ENCODE peak calls at places on chromosome 11, in five cellular contexts. Y is HCT116, W is K562, U is HepG2, P is GM12878. G is an unnamed sample.

GRCh38 chr11:84817998-84818397 is 809.1 kb downstream of the DLG2 start:
- DNase-seq in Y (no peak), W (no peak), U (no peak), P (no peak), G (no peak)

GRCh38 chr11:106585061-106585460 is 433.2 kb downstream of the GUCY1A2 start:
- DNase-seq in Y (no peak), W (no peak), U (peak), P (no peak), G (no peak)

GRCh38 chr11:77139201-77139600 is 11.2 kb downstream of the MYO7A start:
- DNase-seq in Y (no peak), W (no peak), U (no peak), P (no peak), G (no peak)

GRCh38 chr11:13826505-13827278 is 135.8 kb upstream of the SPON1 start:
- DNase-seq in Y (no peak), W (peak), U (no peak), P (no peak), G (no peak)

GRCh38 chr11:130639369-130639768 is 190.9 kb downstream of the ADAMTS15 start:
- DNase-seq in Y (no peak), W (no peak), U (no peak), P (no peak), G (no peak)

GRCh38 chr11:116193321-116194114 is 579.3 kb downstream of the BUD13 start:
- DNase-seq in Y (no peak), W (no peak), U (peak), P (no peak), G (no peak)

GRCh38 chr11:15213471-15214231 is 98.9 kb downstream of the INSC start:
- DNase-seq in Y (no peak), W (no peak), U (peak), P (no peak), G (no peak)

GRCh38 chr11:69007978-69008381 is 5.1 kb downstream of the MRGPRF start:
- DNase-seq in Y (no peak), W (no peak), U (peak), P (no peak), G (no peak)

GRCh38 chr11:71191201-71191600 is 61.2 kb downstream of the SHANK2 start:
- DNase-seq in Y (no peak), W (no peak), U (no peak), P (no peak), G (no peak)

GRCh38 chr11:78049348-78049747 is 14.3 kb upstream of the THRSP start:
- DNase-seq in Y (no peak), W (no peak), U (no peak), P (no peak), G (no peak)

GRCh38 chr11:117752721-117753237 is 44.2 kb downstream of the DSCAML1 start:
- DNase-seq in Y (no peak), W (no peak), U (no peak), P (no peak), G (no peak)
- TF ChIP-seq SP1 in Y (no peak), W (no peak), U (no peak), P (no peak), G (no peak)

DNA sequence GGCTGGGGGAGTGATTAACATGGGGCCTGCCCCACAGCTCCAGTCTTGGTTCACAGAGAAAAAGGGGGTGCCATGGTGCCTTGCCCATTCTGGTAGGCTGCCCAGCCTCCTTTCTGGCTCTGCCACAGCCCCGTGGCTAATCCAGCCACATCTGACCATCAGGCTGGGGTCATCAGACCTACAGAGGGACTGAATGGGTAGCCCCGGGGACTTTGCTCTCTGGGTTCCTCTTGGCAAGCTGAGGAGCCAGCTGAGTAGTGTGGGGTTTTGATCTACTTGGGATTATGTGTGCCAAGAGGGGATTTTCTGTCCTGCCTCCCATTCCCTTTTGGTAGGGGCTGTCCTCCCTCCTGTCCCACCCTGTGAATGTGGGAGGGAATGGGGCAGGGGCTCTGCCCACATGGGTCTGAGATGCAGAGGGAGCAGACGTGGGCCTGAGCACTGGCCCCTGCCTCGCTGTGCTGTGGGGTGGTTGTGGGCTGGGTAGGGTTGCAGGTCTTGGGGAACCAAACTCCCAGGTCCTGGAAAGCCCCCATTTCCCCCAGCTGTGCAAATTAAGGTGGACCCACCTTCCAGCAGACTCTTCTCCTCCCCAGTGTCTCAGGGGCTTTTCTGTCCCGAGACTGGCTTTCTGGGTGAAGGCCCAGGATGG is 32.0 kb downstream of the CD82 start:
- DNase-seq in Y (no peak), W (no peak), U (no peak), P (no peak), G (no peak)
- H2AFZ ChIP-seq in Y (no peak), W (no peak), U (no peak), P (peak), G (no peak)

DNA sequence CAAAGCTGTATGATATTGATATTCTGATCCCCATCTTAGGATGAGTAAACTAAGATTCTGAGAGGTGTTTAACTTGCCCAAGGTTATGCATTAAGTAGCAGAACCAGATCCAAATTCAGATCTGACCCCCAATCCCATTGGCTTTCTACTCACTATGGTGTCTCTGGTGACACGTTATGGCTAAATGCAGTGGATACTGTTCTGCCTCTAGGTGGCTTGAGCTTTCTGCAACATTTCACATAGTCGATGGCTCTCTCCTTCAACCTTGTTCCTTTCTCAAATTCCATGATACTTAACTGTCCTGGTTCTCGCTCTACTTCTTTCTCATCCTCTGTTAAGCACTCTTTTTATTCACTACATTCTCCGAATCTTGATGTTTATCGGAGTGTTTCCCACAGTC is 9.4 kb downstream of the C11orf97 start:
- DNase-seq in Y (no peak), W (no peak), U (peak), P (no peak), G (no peak)
- TF ChIP-seq SP1 in Y (no peak), W (no peak), U (no peak), P (no peak), G (no peak)

DNA sequence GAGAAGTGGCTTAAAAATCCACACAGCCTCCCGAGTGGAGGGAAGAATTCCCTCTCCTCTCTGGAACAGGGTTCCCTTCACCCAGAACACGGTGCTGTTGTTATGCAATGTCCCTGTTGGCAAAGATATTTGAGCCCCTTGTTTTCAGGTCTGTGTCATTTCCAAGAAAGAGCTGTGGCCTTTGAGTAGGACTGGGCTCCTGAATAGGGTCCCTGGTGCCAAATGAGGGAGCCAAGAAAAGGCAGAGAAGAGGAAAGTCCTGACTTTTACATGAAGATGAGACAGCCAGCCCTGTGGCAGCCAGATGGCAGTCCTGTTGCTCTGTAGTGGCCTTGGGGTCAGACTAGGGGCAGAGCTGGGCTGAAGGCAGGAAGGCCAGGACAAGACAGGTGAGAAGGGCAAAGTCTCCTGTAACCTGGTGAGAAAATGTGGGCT is 51.2 kb upstream of the ELF5 start:
- DNase-seq in Y (no peak), W (no peak), U (peak), P (no peak), G (no peak)
- H2AFZ ChIP-seq in Y (peak), W (no peak), U (no peak), P (no peak), G (peak)

GRCh38 chr11:112993808-112994207 is 32.6 kb downstream of the NCAM1 start:
- DNase-seq in Y (no peak), W (no peak), U (no peak), P (no peak), G (no peak)

GRCh38 chr11:112999518-112999917 is 38.3 kb downstream of the NCAM1 start:
- DNase-seq in Y (no peak), W (no peak), U (no peak), P (no peak), G (no peak)

GRCh38 chr11:112995423-112996084 is 34.3 kb downstream of the NCAM1 start:
- DNase-seq in Y (no peak), W (no peak), U (no peak), P (no peak), G (no peak)

GRCh38 chr11:112997829-112998228 is 36.6 kb downstream of the NCAM1 start:
- DNase-seq in Y (no peak), W (no peak), U (no peak), P (no peak), G (no peak)

GRCh38 chr11:112996924-112997323 is 35.7 kb downstream of the NCAM1 start:
- DNase-seq in Y (no peak), W (no peak), U (no peak), P (no peak), G (no peak)
- TF ChIP-seq SP1 in Y (no peak), W (no peak), U (no peak), P (no peak), G (no peak)

GRCh38 chr11:65551572-65552398 is 6.4 kb downstream of the LTBP3 start:
- DNase-seq in Y (peak), W (peak), U (peak), P (no peak), G (peak)
- H2AFZ ChIP-seq in Y (no peak), W (no peak), U (no peak), P (peak), G (no peak)

GRCh38 chr11:75745807-75746206 is 22.8 kb upstream of the DGAT2 start:
- DNase-seq in Y (no peak), W (no peak), U (no peak), P (no peak), G (no peak)
- TF ChIP-seq SP1 in Y (no peak), W (no peak), U (no peak), P (no peak), G (no peak)

DNA sequence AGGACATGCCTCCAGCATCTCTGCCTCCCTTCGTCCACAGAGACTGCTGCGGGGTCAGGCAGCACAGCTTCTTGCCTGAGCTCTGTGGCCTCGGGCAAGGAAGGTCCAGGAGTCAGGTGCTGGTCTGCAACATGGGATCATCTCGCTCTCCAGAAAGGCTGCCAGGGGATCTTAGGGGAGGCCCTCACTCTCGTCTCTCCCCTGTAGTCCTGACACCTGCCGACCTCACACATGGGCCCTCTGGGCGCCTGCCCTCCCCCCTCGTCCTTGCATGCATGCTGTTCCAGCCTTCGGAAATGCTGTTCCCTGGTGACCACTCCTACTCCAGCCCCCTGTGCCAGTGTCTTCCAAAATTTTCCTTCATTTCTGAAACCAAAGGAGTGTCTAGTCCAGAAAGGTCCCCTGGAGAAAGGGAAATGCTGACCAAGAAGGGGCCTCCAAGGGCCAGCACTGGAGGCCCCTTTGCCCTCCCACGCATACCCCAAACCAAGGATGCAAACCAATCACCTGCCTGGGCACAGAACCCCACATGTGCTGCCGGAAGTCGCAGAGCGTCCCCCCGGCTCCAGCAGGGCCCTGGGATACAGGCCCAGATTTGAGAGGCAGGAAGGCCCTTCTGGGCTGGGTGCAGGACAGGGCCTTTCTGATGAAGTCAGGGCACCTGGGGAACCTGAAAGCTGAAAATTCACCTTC is 41.0 kb downstream of the IGF2 start:
- DNase-seq in Y (no peak), W (no peak), U (no peak), P (no peak), G (no peak)
- H2AFZ ChIP-seq in Y (no peak), W (no peak), U (no peak), P (no peak), G (no peak)

GRCh38 chr11:108592591-108593213 is 866 bp downstream of the EXPH5 start:
- DNase-seq in Y (no peak), W (peak), U (no peak), P (no peak), G (no peak)
- TF ChIP-seq SP1 in Y (no peak), W (no peak), U (no peak), P (no peak), G (no peak)

G was measured in H1.